ENCODE peak calls at places on chromosomes 13 and 19, in six cellular contexts. T, M, C, D, H and B are unnamed samples.

GRCh38 chr19:7924241-7924640 is 1.7 kb downstream of the CTXN1 start:
- DNase-seq in T (no peak), M (no peak), C (no peak), D (no peak), H (no peak), B (no peak)

GRCh38 chr13:100234524-100235136 is 145.7 kb downstream of the PCCA start:
- DNase-seq in T (no peak), M (no peak), C (no peak), D (no peak), H (no peak), B (no peak)

GRCh38 chr19:55391702-55392615 is 6.2 kb downstream of the RPL28 start:
- DNase-seq in T (no peak), M (no peak), C (no peak), D (no peak), H (no peak), B (no peak)

GRCh38 chr19:1360818-1361461 is 22.8 kb upstream of the NDUFS7 start:
- DNase-seq in T (no peak), M (no peak), C (peak; percentile 84), D (no peak), H (peak; percentile 78), B (no peak)

GRCh38 chr13:27728271-27728670 is 64.0 kb upstream of the GSX1 start:
- DNase-seq in T (no peak), M (no peak), C (no peak), D (no peak), H (no peak), B (no peak)

GRCh38 chr13:40221460-40222201 is 444.8 kb downstream of the FOXO1 start:
- DNase-seq in T (peak; percentile 82), M (no peak), C (no peak), D (no peak), H (no peak), B (peak; percentile 25)

GRCh38 chr13:31090096-31090495 is 71.6 kb downstream of the HSPH1 start:
- DNase-seq in T (no peak), M (no peak), C (no peak), D (no peak), H (no peak), B (no peak)

GRCh38 chr13:75770164-75771145 is 134.3 kb downstream of the LMO7 start:
- DNase-seq in T (no peak), M (no peak), C (no peak), D (no peak), H (no peak), B (no peak)

GRCh38 chr19:41341669-41342490 is 11.8 kb downstream of the TGFB1 start:
- DNase-seq in T (no peak), M (no peak), C (no peak), D (no peak), H (no peak), B (no peak)

GRCh38 chr13:111893071-111893606 is 173.8 kb upstream of the SOX1 start:
- DNase-seq in T (no peak), M (no peak), C (peak; percentile 50), D (peak; percentile 81), H (no peak), B (no peak)

GRCh38 chr19:49699364-49699763 is 8.4 kb downstream of the CPT1C start:
- DNase-seq in T (no peak), M (no peak), C (no peak), D (no peak), H (no peak), B (no peak)

GRCh38 chr13:42275098-42275471 is 3.1 kb downstream of the AKAP11 start:
- DNase-seq in T (no peak), M (peak; percentile 38), C (no peak), D (no peak), H (no peak), B (no peak)

GRCh38 chr19:19488041-19488874 is 27.1 kb downstream of the TSSK6 start:
- DNase-seq in T (no peak), M (no peak), C (no peak), D (peak; percentile 42), H (no peak), B (no peak)

GRCh38 chr13:32264407-32264806 is 50.8 kb downstream of the ZAR1L start:
- DNase-seq in T (no peak), M (no peak), C (peak; percentile 68), D (no peak), H (peak; percentile 79), B (no peak)

GRCh38 chr19:31220540-31220939 is 128.7 kb downstream of the TSHZ3 start:
- DNase-seq in T (peak; percentile 39), M (no peak), C (no peak), D (peak; percentile 2), H (no peak), B (no peak)

GRCh38 chr13:109121826-109122225 is 492.4 kb downstream of the MYO16 start:
- DNase-seq in T (no peak), M (no peak), C (no peak), D (no peak), H (no peak), B (no peak)

GRCh38 chr13:29676535-29676934 is 81.0 kb upstream of the SLC7A1 start:
- DNase-seq in T (no peak), M (no peak), C (no peak), D (peak; percentile 12), H (no peak), B (no peak)

GRCh38 chr19:4326837-4327251 is 11.8 kb downstream of the STAP2 start:
- DNase-seq in T (no peak), M (no peak), C (no peak), D (peak; percentile 52), H (no peak), B (no peak)

GRCh38 chr13:60679928-60680693 is 283.1 kb downstream of the TDRD3 start:
- DNase-seq in T (no peak), M (no peak), C (no peak), D (no peak), H (no peak), B (no peak)

GRCh38 chr19:7928741-7929701 is 3.1 kb upstream of the CTXN1 start:
- DNase-seq in T (peak; percentile 77), M (peak; percentile 78), C (peak; percentile 76), D (peak; percentile 49), H (no peak), B (peak; percentile 67)

GRCh38 chr13:39336964-39337363 is 266.0 kb downstream of the LHFPL6 start:
- DNase-seq in T (no peak), M (no peak), C (no peak), D (no peak), H (no peak), B (no peak)

GRCh38 chr19:49422407-49423277 is 599 bp downstream of the PTH2 start:
- DNase-seq in T (peak; percentile 48), M (peak; percentile 68), C (no peak), D (peak; percentile 85), H (peak; percentile 38), B (no peak)

GRCh38 chr13:107422421-107422820 is 792.9 kb downstream of the LIG4 start:
- DNase-seq in T (no peak), M (no peak), C (no peak), D (no peak), H (no peak), B (no peak)

GRCh38 chr19:38023245-38023644 is 116.2 kb downstream of the SIPA1L3 start:
- DNase-seq in T (no peak), M (no peak), C (no peak), D (no peak), H (no peak), B (no peak)

GRCh38 chr13:24065172-24065571 is 95.3 kb upstream of the SPATA13 start:
- DNase-seq in T (no peak), M (no peak), C (no peak), D (no peak), H (no peak), B (no peak)

GRCh38 chr13:99968521-99969367 is 2.8 kb downstream of the ZIC5 start:
- DNase-seq in T (no peak), M (no peak), C (peak; percentile 44), D (peak; percentile 62), H (no peak), B (no peak)

GRCh38 chr13:95455782-95456181 is 96.7 kb upstream of the CLDN10 start:
- DNase-seq in T (no peak), M (no peak), C (no peak), D (no peak), H (no peak), B (no peak)

GRCh38 chr13:33441015-33441414 is 155.5 kb upstream of the STARD13 start:
- DNase-seq in T (no peak), M (no peak), C (no peak), D (peak; percentile 37), H (no peak), B (no peak)

GRCh38 chr13:19283836-19284235 is 102.2 kb upstream of the TUBA3C start:
- DNase-seq in T (no peak), M (no peak), C (no peak), D (no peak), H (no peak), B (no peak)

GRCh38 chr19:49554701-49555181 is 25.6 kb downstream of the NOSIP start:
- DNase-seq in T (peak; percentile 47), M (no peak), C (no peak), D (no peak), H (no peak), B (no peak)

GRCh38 chr13:75225288-75225687 is 256.7 kb downstream of the TBC1D4 start:
- DNase-seq in T (no peak), M (no peak), C (no peak), D (no peak), H (no peak), B (no peak)

GRCh38 chr13:23516706-23517105 is 53.5 kb upstream of the TNFRSF19 start:
- DNase-seq in T (no peak), M (no peak), C (no peak), D (no peak), H (no peak), B (no peak)

GRCh38 chr19:1466018-1466460 is 13.0 kb downstream of the C19orf25 start:
- DNase-seq in T (no peak), M (no peak), C (no peak), D (no peak), H (no peak), B (no peak)

GRCh38 chr19:20444202-20444885 is 121.2 kb downstream of the ZNF737 start:
- DNase-seq in T (peak; percentile 5), M (no peak), C (no peak), D (no peak), H (no peak), B (no peak)

GRCh38 chr13:38922170-38922569 is 68.5 kb downstream of the STOML3 start:
- DNase-seq in T (no peak), M (no peak), C (no peak), D (no peak), H (no peak), B (no peak)

GRCh38 chr19:42424345-42424707 is 2.9 kb downstream of the LIPE start:
- DNase-seq in T (no peak), M (no peak), C (no peak), D (no peak), H (no peak), B (no peak)